ENCODE peak calls at places on chromosomes 2 and 18, in ten cellular contexts. F is thyroid gland, Y is prostate gland, P is cardiac muscle cell, Q is tibial artery, J is heart right ventricle, I is GM23338, K is MM.1S, S is kidney epithelial cell, D is fibroblast of lung. X is an unnamed sample.

GRCh38 chr18:59801576-59801975 is 98.2 kb upstream of the PMAIP1 start:
- DNase-seq in K (no peak), S (no peak), F (no peak), D (no peak), Y (no peak), Q (no peak), J (no peak), P (no peak), I (no peak), X (no peak)

GRCh38 chr2:136651611-136652010 is 113.7 kb upstream of the THSD7B start:
- DNase-seq in F (no peak), Q (no peak), I (no peak), J (no peak), S (no peak), Y (no peak), P (no peak), K (no peak), D (no peak), X (no peak)

GRCh38 chr2:85505551-85506238 is 33.3 kb upstream of the MAT2A start:
- DNase-seq in J (no peak), Q (no peak), Y (no peak), D (no peak), S (no peak), F (no peak), P (peak; percentile 42), I (no peak), K (no peak), X (no peak)

GRCh38 chr2:121902616-121903015 is 147.2 kb downstream of the TSN start:
- DNase-seq in Q (no peak), S (no peak), I (peak; percentile 13), K (no peak), J (peak; percentile 17), D (no peak), P (no peak), F (no peak), Y (no peak), X (no peak)

GRCh38 chr2:227191367-227191766 is 26.9 kb downstream of the COL4A3 start:
- DNase-seq in S (no peak), K (no peak), F (no peak), P (peak; percentile 11), Q (no peak), I (peak; percentile 75), Y (no peak), D (peak; percentile 14), J (no peak), X (no peak)

GRCh38 chr2:231393149-231394131 is 2.1 kb upstream of the B3GNT7 start:
- DNase-seq in Q (no peak), D (no peak), S (no peak), I (peak; percentile 83), Y (no peak), K (no peak), J (no peak), F (no peak), P (no peak), X (peak; percentile 81)

GRCh38 chr2:43445248-43445647 is 150.6 kb downstream of the THADA start:
- DNase-seq in S (no peak), D (no peak), J (peak; percentile 23), P (no peak), Q (peak; percentile 28), K (no peak), Y (peak; percentile 48), I (peak; percentile 75), F (no peak), X (no peak)

GRCh38 chr2:10245021-10245420 is 57.7 kb upstream of the HPCAL1 start:
- DNase-seq in F (no peak), I (no peak), S (no peak), J (no peak), Y (no peak), P (no peak), K (no peak), Q (no peak), D (no peak), X (no peak)

GRCh38 chr2:215528555-215528954 is 92.7 kb upstream of the FN1 start:
- DNase-seq in I (no peak), J (no peak), D (peak; percentile 91), P (peak; percentile 94), K (no peak), Q (no peak), Y (no peak), S (peak; percentile 74), F (no peak), X (no peak)

GRCh38 chr18:71371951-71372605 is 1083.2 kb downstream of the SOCS6 start:
- DNase-seq in D (peak; percentile 1), Q (no peak), Y (no peak), F (no peak), K (no peak), P (no peak), J (no peak), S (peak; percentile 1), I (no peak), X (no peak)

GRCh38 chr2:7672027-7672684 is 754.9 kb downstream of the RNF144A start:
- DNase-seq in Q (no peak), S (no peak), F (peak; percentile 21), P (peak; percentile 54), J (no peak), I (peak; percentile 93), Y (no peak), K (peak; percentile 22), D (peak; percentile 67), X (peak; percentile 13)

GRCh38 chr2:160657206-160657605 is 163.6 kb upstream of the RBMS1 start:
- DNase-seq in D (peak; percentile 31), I (no peak), S (no peak), K (no peak), Q (no peak), J (no peak), F (no peak), P (peak; percentile 64), Y (no peak), X (no peak)

GRCh38 chr2:191614759-191615158 is 63.2 kb upstream of the NABP1 start:
- DNase-seq in F (no peak), Y (no peak), D (no peak), I (no peak), J (no peak), K (no peak), P (no peak), Q (no peak), S (no peak), X (no peak)

GRCh38 chr2:8558956-8559355 is 122.9 kb upstream of the ID2 start:
- DNase-seq in D (no peak), P (no peak), J (no peak), F (no peak), K (no peak), S (no peak), I (no peak), Y (no peak), Q (no peak), X (no peak)

GRCh38 chr2:148603562-148603920 is 41.0 kb upstream of the EPC2 start:
- DNase-seq in S (no peak), J (no peak), Y (no peak), P (no peak), D (no peak), I (no peak), K (no peak), Q (no peak), F (no peak), X (peak; percentile 60)

GRCh38 chr2:29440921-29441623 is 325.9 kb downstream of the CLIP4 start:
- DNase-seq in Q (no peak), J (no peak), I (no peak), K (no peak), D (no peak), F (no peak), P (no peak), S (no peak), Y (no peak), X (no peak)

DNA sequence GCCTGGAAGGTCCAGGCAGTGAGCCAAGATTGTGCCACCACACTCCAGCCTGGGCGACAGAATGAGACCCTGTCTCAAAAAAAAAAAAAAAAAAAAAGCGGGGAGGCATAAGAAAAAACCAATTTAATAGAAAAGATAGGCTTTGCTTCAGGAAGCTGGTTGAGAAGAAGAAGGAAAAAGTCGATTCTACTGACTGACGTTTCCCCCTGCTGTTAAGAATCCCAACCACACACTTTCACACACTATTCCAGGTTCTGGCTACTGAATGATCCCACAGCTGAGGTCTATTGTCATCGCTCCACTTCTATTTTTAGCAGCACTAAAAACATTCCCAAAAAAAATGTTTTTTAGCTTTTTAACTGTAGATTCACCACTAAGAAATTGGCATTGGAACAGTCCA is 6.7 kb upstream of the CHCHD5 start:
- DNase-seq in K (no peak), P (peak; percentile 40), F (no peak), S (no peak), Q (no peak), Y (no peak), J (no peak), I (peak; percentile 57), D (peak; percentile 31), X (no peak)
- TF ChIP-seq CTCF in K (no peak), P (peak; percentile 26), F (no peak), S (peak; percentile 32), Q (no peak), Y (no peak), J (no peak), I (peak; percentile 26), D (peak; percentile 40), X (no peak)

DNA sequence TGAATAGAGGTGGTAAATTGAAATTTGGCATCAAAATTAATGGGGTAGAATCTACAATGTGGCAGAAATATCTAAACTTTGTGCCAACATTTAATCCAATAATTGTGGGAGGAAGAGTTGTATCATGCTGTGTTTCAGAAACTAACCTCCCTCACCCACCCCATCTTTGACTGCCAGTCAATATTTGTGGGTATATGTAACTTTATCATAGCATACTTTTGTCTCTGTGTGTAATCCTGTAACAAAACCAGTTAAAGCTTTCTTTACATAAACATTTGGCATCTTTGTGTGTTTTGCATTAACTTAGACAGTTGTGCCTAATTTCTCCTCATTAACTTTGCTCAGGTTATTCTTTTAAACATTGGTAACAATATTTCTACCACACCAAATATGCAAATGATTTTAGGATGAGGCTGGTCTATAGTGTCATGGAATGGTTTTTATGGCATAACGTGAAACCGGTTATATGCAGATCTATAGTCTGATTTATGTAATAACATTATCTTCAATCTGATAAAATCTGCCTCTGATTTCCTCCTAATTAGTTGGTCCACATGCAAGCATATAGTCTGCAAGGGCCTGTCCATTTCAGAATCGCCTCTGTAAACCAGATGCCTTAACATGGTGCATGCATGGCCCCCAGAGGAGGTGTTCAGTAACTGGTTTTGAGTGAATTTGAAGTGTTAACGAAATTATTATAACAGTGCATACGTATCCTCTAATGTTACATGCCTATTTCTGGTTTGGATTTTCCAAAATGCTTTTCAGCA is 84.3 kb downstream of the ACSL3 start:
- DNase-seq in Q (no peak), S (no peak), I (no peak), K (no peak), P (no peak), Y (no peak), F (no peak), D (no peak), J (no peak), X (no peak)
- H3K4me3 ChIP-seq in Q (no peak overlapping the region), S (no peak overlapping the region), I (no peak overlapping the region), K (no peak overlapping the region), P (no peak overlapping the region), Y (no peak overlapping the region), F (no peak overlapping the region), D (no peak overlapping the region), J (no peak overlapping the region), X (no peak overlapping the region)

GRCh38 chr2:218959761-218960195 is 312 bp downstream of the CDK5R2 start:
- DNase-seq in F (no peak), I (peak; percentile 28), D (no peak), Q (no peak), P (no peak), Y (no peak), S (no peak), J (no peak), K (no peak), X (no peak)
- H3K27me3 ChIP-seq in F (peaks cover 43% of the 10 kb centered on the region), I (peaks cover 83% of the 10 kb centered on the region), D (peaks cover 50% of the 10 kb centered on the region), Q (peaks cover 89% of the 10 kb centered on the region), P (peaks cover 72% of the 10 kb centered on the region), Y (peaks cover 45% of the 10 kb centered on the region), S (peaks cover 76% of the 10 kb centered on the region), J (peaks cover 89% of the 10 kb centered on the region), K (peaks cover 63% of the 10 kb centered on the region), X (peaks cover 1% of the 10 kb centered on the region)

GRCh38 chr2:64988420-64989125 is 626 bp upstream of the SLC1A4 start:
- DNase-seq in S (peak; percentile 62), D (peak; percentile 85), I (peak; percentile 66), Q (peak; percentile 69), Y (peak; percentile 62), F (peak; percentile 36), J (peak; percentile 68), P (peak; percentile 90), K (peak; percentile 91), X (peak; percentile 84)
- TF ChIP-seq CTCF in S (peak; percentile 29), D (peak; percentile 36), I (peak; percentile 11), Q (peak; percentile 51), Y (peak; percentile 58), F (peak; percentile 27), J (peak; percentile 65), P (peak; percentile 47), K (peak; percentile 28), X (no peak)

X was measured in GM06990.